ENCODE peak calls at places on chromosomes 11 and 22, in seven cellular contexts. L, H, N, B, E, K and X are unnamed samples.

GRCh38 chr11:126140106-126140931 is 71.1 kb downstream of the RPUSD4 start:
- DNase-seq in H (no peak), B (no peak), N (no peak), L (peak; percentile 15), E (no peak), K (no peak), X (no peak)

GRCh38 chr11:65912840-65913239 is 6.0 kb downstream of the C11orf68 start:
- DNase-seq in L (no peak), B (no peak), N (no peak), H (no peak), K (no peak), E (no peak), X (no peak)

GRCh38 chr22:42101186-42101585 is 10.6 kb upstream of the NDUFA6 start:
- DNase-seq in E (no peak), L (no peak), K (no peak), N (no peak), H (no peak), B (no peak), X (no peak)

GRCh38 chr22:48568736-48569330 is 1258.8 kb downstream of the BRD1 start:
- DNase-seq in N (no peak), L (no peak), E (no peak), K (no peak), H (no peak), B (no peak), X (no peak)

GRCh38 chr11:19727246-19727645 is 14.6 kb downstream of the NAV2 start:
- DNase-seq in N (no peak), E (peak; percentile 65), H (no peak), K (no peak), L (no peak), B (no peak), X (no peak)

GRCh38 chr11:9606799-9607510 is 33.5 kb downstream of the WEE1 start:
- DNase-seq in L (no peak), B (no peak), N (no peak), H (no peak), K (no peak), E (no peak), X (no peak)

GRCh38 chr11:23923357-23923756 is 573.5 kb upstream of the LUZP2 start:
- DNase-seq in K (no peak), E (no peak), L (no peak), H (no peak), B (no peak), N (no peak), X (no peak)

GRCh38 chr11:128318856-128319474 is 268.4 kb downstream of the ETS1 start:
- DNase-seq in L (no peak), N (peak; percentile 62), B (no peak), K (no peak), E (no peak), H (no peak), X (no peak)

GRCh38 chr11:72951193-72951592 is 137.0 kb downstream of the ATG16L2 start:
- DNase-seq in K (no peak), B (no peak), E (no peak), H (no peak), L (no peak), N (no peak), X (no peak)

GRCh38 chr11:78940500-78941225 is 366.0 kb upstream of the NARS2 start:
- DNase-seq in B (no peak), E (no peak), K (no peak), L (peak; percentile 95), N (no peak), H (no peak), X (no peak)

GRCh38 chr22:46233231-46233630 is 16.9 kb downstream of the CDPF1 start:
- DNase-seq in E (peak; percentile 19), B (no peak), N (no peak), L (peak; percentile 18), K (no peak), H (no peak), X (peak; percentile 18)

GRCh38 chr11:122782222-122782621 is 56.1 kb upstream of the CRTAM start:
- DNase-seq in H (no peak), N (no peak), B (no peak), L (no peak), K (no peak), E (no peak), X (no peak)

GRCh38 chr22:39731881-39732555 is 161.5 kb downstream of the CACNA1I start:
- DNase-seq in E (no peak), B (no peak), N (no peak), H (no peak), L (no peak), K (no peak), X (no peak)

GRCh38 chr22:44672632-44673031 is 29.4 kb upstream of the PRR5 start:
- DNase-seq in H (no peak), B (no peak), E (no peak), K (no peak), L (no peak), N (no peak), X (no peak)

GRCh38 chr11:56716379-56716854 is 17.5 kb downstream of the OR9G1 start:
- DNase-seq in E (no peak), L (no peak), H (no peak), K (no peak), N (no peak), B (no peak), X (no peak)

GRCh38 chr11:10211470-10211869 is 82.5 kb downstream of the SBF2 start:
- DNase-seq in K (no peak), E (no peak), L (no peak), N (no peak), B (no peak), H (no peak), X (no peak)

GRCh38 chr22:20526628-20527355 is 19.4 kb downstream of the MED15 start:
- DNase-seq in E (peak; percentile 85), K (no peak), H (no peak), B (no peak), N (no peak), L (no peak), X (no peak)

GRCh38 chr11:40185793-40186192 is 1273.7 kb downstream of the LRRC4C start:
- DNase-seq in K (no peak), N (no peak), E (no peak), B (no peak), H (no peak), L (no peak), X (no peak)

GRCh38 chr11:34565417-34566208 is 52.0 kb upstream of the ELF5 start:
- DNase-seq in K (no peak), L (peak; percentile 12), N (no peak), H (no peak), B (no peak), E (no peak), X (peak; percentile 18)

GRCh38 chr11:9138612-9139579 is 47.5 kb upstream of the SCUBE2 start:
- DNase-seq in K (peak; percentile 72), B (no peak), L (peak; percentile 93), N (peak; percentile 22), H (no peak), E (peak; percentile 87), X (peak; percentile 94)

GRCh38 chr11:103537904-103538502 is 428.8 kb downstream of the DYNC2H1 start:
- DNase-seq in H (no peak), L (no peak), K (no peak), N (no peak), E (no peak), B (no peak), X (no peak)